ENCODE peak calls at places on chromosomes 4 and X, in six cellular contexts. R is stimulated activated naive CD8-positive, alpha-beta T cell treated with anti-CD3 and anti-CD28 coated beads, Interleukin-15, Interleukin-2, amounts not matched to agents 100 U/mL and 50 U/mL, for 24 hours; V is stimulated activated CD8-positive, alpha-beta memory T cell treated with anti-CD3 and anti-CD28 coated beads, Interleukin-4, amount 100 ng/mL, for 4 hours; O is iPS DF 6.9; M is fibroblast of pulmonary artery; S is HTR-8/SVneo. W is an unnamed sample.

GRCh38 chrX:119948381-119948780 is 4.8 kb upstream of the NKAP start:
- DNase-seq in S (no peak), V (no peak), O (no peak), M (no peak), R (no peak), W (no peak)

GRCh38 chr4:110472583-110473329 is 3.2 kb upstream of the ENPEP start:
- DNase-seq in R (no peak), O (peak; percentile 66), V (no peak), M (no peak), S (no peak), W (no peak)

GRCh38 chrX:129706395-129707072 is 32.2 kb upstream of the XPNPEP2 start:
- DNase-seq in O (no peak), R (no peak), M (no peak), S (no peak), V (no peak), W (no peak)

GRCh38 chrX:71978164-71978563 is 67.5 kb downstream of the NHSL2 start:
- DNase-seq in O (no peak), R (no peak), V (no peak), S (no peak), M (no peak), W (no peak)

GRCh38 chr4:25500626-25501318 is 123.7 kb downstream of the ANAPC4 start:
- DNase-seq in M (peak; percentile 2), O (no peak), S (no peak), R (no peak), V (no peak), W (no peak)

GRCh38 chr4:156998500-156999174 is 27.0 kb upstream of the PDGFC start:
- DNase-seq in R (no peak), V (no peak), O (no peak), M (no peak), S (no peak), W (no peak)

GRCh38 chr4:11748169-11748872 is 319.6 kb upstream of the HS3ST1 start:
- DNase-seq in O (no peak), S (no peak), V (no peak), R (no peak), M (peak; percentile 88), W (peak; percentile 35)

GRCh38 chr4:150867148-150867547 is 147.9 kb downstream of the LRBA start:
- DNase-seq in R (no peak), V (no peak), O (peak; percentile 54), M (peak; percentile 90), S (peak; percentile 67), W (peak; percentile 36)

GRCh38 chrX:153806999-153807575 is 12.6 kb downstream of the SSR4 start:
- DNase-seq in S (no peak), V (no peak), O (no peak), M (no peak), R (no peak), W (no peak)

GRCh38 chrX:125895518-125895917 is 270.6 kb downstream of the DCAF12L2 start:
- DNase-seq in R (no peak), V (no peak), M (no peak), S (no peak), O (no peak), W (no peak)

GRCh38 chr4:80007745-80008149 is 65.3 kb downstream of the ANTXR2 start:
- DNase-seq in V (no peak), M (peak; percentile 29), R (no peak), O (no peak), S (no peak), W (no peak)